ENCODE peak calls at places on chromosomes 6 and 20, in four cellular contexts. K, D, J and A are unnamed samples.

GRCh38 chr6:13250703-13251102 is 77.6 kb downstream of the TBC1D7 start:
- DNase-seq in K (no peak), D (no peak), J (no peak), A (no peak)

GRCh38 chr20:31515775-31516107 is 1.5 kb downstream of the HM13 start:
- DNase-seq in J (no peak), K (no peak), D (no peak), A (no peak)

GRCh38 chr20:10670521-10671220 is 3.1 kb downstream of the JAG1 start:
- DNase-seq in J (no peak), D (no peak), K (no peak), A (no peak)

GRCh38 chr6:31658158-31658688 is 2.4 kb downstream of the C6orf47 start:
- DNase-seq in J (no peak), K (no peak), D (no peak), A (no peak)

GRCh38 chr6:159833556-159833955 is 33.5 kb downstream of the PNLDC1 start:
- DNase-seq in D (no peak), K (no peak), J (no peak), A (no peak)

GRCh38 chr6:28651161-28651560 is 125.5 kb downstream of the GPX5 start:
- DNase-seq in D (no peak), K (no peak), J (no peak), A (no peak)

GRCh38 chr20:53935353-53936084 is 134.9 kb downstream of the BCAS1 start:
- DNase-seq in K (no peak), D (no peak), J (no peak), A (no peak)

GRCh38 chr6:45438849-45439406 is 61.2 kb upstream of the SUPT3H start:
- DNase-seq in D (peak; percentile 68), J (no peak), K (no peak), A (no peak)

GRCh38 chr6:152236370-152237097 is 400.6 kb downstream of the SYNE1 start:
- DNase-seq in K (no peak), D (no peak), J (no peak), A (no peak)

GRCh38 chr6:119541132-119541905 is 191.8 kb upstream of the MAN1A1 start:
- DNase-seq in J (no peak), D (no peak), K (no peak), A (no peak)

GRCh38 chr6:37366910-37367309 is 13.1 kb downstream of the RNF8 start:
- DNase-seq in D (no peak), J (no peak), K (no peak), A (no peak)

GRCh38 chr20:41089555-41089954 is 47.8 kb upstream of the PLCG1 start:
- DNase-seq in J (no peak), K (no peak), D (no peak), A (no peak)

GRCh38 chr6:34305497-34305896 is 56.7 kb upstream of the SMIM29 start:
- DNase-seq in K (no peak), J (no peak), D (no peak), A (no peak)

GRCh38 chr6:65182681-65183080 is 524.3 kb downstream of the EYS start:
- DNase-seq in J (peak; percentile 35), K (no peak), D (no peak), A (no peak)

GRCh38 chr20:4305091-4305490 is 289.7 kb upstream of the RNF24 start:
- DNase-seq in K (no peak), J (no peak), D (no peak), A (no peak)

GRCh38 chr6:45836984-45837383 is 178.7 kb downstream of the CLIC5 start:
- DNase-seq in J (no peak), K (no peak), D (no peak), A (no peak)

GRCh38 chr6:79413562-79414002 is 123.6 kb downstream of the LCA5 start:
- DNase-seq in J (no peak), D (no peak), K (no peak), A (no peak)

GRCh38 chr6:166775180-166775922 is 148.3 kb upstream of the RPS6KA2 start:
- DNase-seq in K (no peak), J (peak; percentile 87), D (peak; percentile 54), A (peak; percentile 68)

GRCh38 chr6:138465007-138465645 is 34.2 kb downstream of the NHSL1 start:
- DNase-seq in J (no peak), D (no peak), K (peak; percentile 79), A (no peak)

GRCh38 chr20:48823960-48824497 is 3.8 kb downstream of the PREX1 start:
- DNase-seq in K (peak; percentile 80), D (no peak), J (no peak), A (no peak)

GRCh38 chr6:42402184-42402583 is 49.5 kb downstream of the TRERF1 start:
- DNase-seq in D (no peak), J (no peak), K (no peak), A (no peak)

GRCh38 chr6:42316981-42317380 is 99.3 kb upstream of the MRPS10 start:
- DNase-seq in K (no peak), D (no peak), J (no peak), A (no peak)

GRCh38 chr6:105080279-105080678 is 99.5 kb downstream of the POPDC3 start:
- DNase-seq in K (no peak), J (no peak), D (no peak), A (no peak)
- H3K4me3 ChIP-seq in K (no peak overlapping the region), J (no peak overlapping the region), D (no peak overlapping the region), A (no peak overlapping the region)

DNA sequence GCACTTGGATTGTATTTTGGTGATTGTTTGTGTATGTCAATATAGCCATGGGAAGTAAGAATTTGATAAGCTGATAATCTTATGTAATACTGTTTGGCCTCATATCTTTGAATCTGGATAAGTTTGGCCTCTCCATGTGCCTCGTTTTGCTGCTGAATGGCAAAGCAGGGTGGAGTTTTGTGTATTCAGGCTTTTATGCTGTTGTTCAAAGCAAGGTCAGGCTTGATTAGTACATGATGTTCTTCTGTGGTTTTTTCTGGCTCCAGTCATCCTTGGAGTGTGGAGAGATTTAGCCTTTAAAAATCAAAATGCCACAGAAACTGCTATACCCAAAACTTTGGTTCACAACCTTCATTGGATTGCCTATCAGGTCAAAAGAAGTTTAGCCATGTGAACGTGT is 728.9 kb upstream of the GJE1 start:
- DNase-seq in K (no peak), D (no peak), J (peak; percentile 32), A (no peak)
- H3K27ac ChIP-seq in K (no peak overlapping the region), D (no peak overlapping the region), J (peak overlapping the region; percentile 55), A (peak overlapping the region; percentile 95)

GRCh38 chr6:108632441-108632840 is 71.7 kb downstream of the FOXO3 start:
- DNase-seq in D (no peak), K (no peak), J (no peak), A (no peak)
- H3K4me1 ChIP-seq in D (peaks cover 39% of the 10 kb centered on the region), K (peaks cover 13% of the 10 kb centered on the region), J (peaks cover 32% of the 10 kb centered on the region), A (peaks cover 39% of the 10 kb centered on the region)

DNA sequence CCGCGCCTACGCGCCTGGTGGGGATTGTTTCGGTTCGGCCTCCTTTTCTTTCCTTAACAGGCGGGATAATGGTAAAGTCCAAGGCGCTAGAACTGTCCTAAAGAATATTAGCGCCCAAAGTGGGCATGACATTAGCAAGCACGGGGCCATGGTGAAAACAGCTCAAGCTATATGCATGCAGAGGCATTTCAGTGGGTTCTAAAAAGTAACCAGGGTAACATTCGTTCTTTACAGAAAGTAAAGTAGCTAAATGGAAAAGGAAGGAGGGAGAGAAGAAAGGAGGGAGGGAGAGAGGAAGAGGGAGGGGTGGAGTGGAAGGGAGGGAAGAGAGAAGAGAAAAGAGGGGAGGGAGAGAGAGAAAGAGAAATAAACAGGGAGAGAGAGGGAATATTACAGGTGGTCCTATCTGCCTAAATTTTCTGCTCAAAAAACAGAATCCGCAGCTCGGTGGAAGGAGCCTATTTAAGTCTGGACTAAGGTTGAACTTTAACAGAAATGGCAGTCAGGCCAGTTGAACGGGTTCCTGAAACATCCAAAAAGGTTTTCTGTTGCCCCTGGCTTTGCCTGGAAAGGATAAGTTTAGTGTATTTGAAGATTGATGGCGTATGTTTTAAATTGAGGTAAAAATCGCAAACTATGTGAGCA is 2.0 kb downstream of the TFAP2B start:
- DNase-seq in D (no peak), K (no peak), J (no peak), A (no peak)
- H3K4me3 ChIP-seq in D (no peak overlapping the region), K (no peak overlapping the region), J (peak overlapping the region; percentile 21), A (peak overlapping the region; percentile 21)

GRCh38 chr6:8082954-8083858 is 19.0 kb upstream of the BLOC1S5 start:
- DNase-seq in J (no peak), D (no peak), K (no peak), A (peak; percentile 28)

GRCh38 chr6:8082572-8082953 is 18.4 kb upstream of the BLOC1S5 start:
- DNase-seq in D (no peak), J (no peak), K (no peak), A (no peak)

GRCh38 chr6:8079116-8079515 is 14.9 kb upstream of the BLOC1S5 start:
- DNase-seq in J (no peak), D (no peak), K (no peak), A (no peak)

GRCh38 chr6:8084586-8084985 is 17.8 kb downstream of the EEF1E1 start:
- DNase-seq in K (no peak), J (no peak), D (no peak), A (no peak)

GRCh38 chr6:8080338-8081151 is 16.4 kb upstream of the BLOC1S5 start:
- DNase-seq in K (no peak), J (no peak), D (no peak), A (no peak)
- H3K27ac ChIP-seq in K (peak overlapping the region; percentile 63), J (no peak overlapping the region), D (no peak overlapping the region), A (no peak overlapping the region)

DNA sequence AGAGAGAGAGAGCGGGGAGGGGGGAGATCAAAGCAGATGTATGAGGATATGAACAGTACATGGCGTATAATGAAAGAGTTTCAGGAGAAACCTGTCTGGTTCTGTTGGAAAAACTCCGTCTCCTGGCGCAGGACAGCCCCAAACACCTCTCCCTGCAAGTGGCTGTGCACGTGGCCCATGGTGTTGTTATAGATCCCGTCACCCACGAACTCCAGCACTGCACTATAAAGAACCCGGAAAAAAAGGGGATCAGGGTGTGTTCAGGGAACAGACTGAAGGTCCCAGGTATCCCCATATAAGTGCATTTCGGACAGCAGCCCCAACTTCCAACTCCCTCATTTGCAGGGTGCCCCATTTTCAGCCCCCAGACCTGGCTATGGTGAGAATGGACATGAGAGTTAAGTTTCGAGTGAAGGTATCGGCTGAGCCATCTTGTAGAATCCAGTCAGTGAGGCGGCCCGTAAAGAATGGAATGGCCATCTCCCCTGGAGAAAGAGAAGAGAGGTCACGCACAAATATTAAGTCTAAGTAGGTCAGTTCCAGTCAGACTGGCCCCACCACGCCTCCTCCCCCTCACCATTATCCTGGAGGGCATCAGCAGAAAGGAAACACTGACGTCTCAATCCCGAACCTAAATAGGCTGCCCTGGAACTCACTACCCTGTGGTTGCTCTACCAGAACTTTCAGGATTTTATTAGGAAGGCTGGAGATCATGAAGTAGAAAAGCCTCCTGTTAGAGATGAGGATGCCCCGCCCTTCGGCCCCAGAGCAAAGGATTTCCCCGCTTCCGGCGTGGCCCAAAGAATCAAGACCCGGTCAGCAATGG is 1.3 kb downstream of the TAP1 start:
- DNase-seq in K (no peak), J (peak; percentile 58), D (no peak), A (peak; percentile 75)
- H3K4me1 ChIP-seq in K (no peaks in the 10 kb centered on the region), J (peaks cover 13% of the 10 kb centered on the region), D (peaks cover 33% of the 10 kb centered on the region), A (peaks cover 4% of the 10 kb centered on the region)